ENCODE peak calls at places on chromosome 15, in six cellular contexts. D is mammary epithelial cell, L is cardiac fibroblast, B is NCI-H1092 treated with DMSO at 0.1 percent for 48 hours, J is nucleus accumbens, U is T-helper 17 cell. Y is an unnamed sample.

GRCh38 chr15:89139613-89140499 is 51.6 kb downstream of the ABHD2 start:
- DNase-seq in D (no peak), L (peak; percentile 48), B (peak; percentile 6), J (peak; percentile 29), U (no peak), Y (no peak)

GRCh38 chr15:81531141-81531592 is 157.2 kb upstream of the TMC3 start:
- DNase-seq in D (no peak), L (peak; percentile 22), B (peak; percentile 22), J (no peak), U (no peak), Y (peak; percentile 2)

GRCh38 chr15:85755942-85756341 is 38.8 kb downstream of the KLHL25 start:
- DNase-seq in D (no peak), L (no peak), B (no peak), J (no peak), U (no peak), Y (no peak)

GRCh38 chr15:83113881-83114280 is 6.4 kb downstream of the TM6SF1 start:
- DNase-seq in D (no peak), L (no peak), B (no peak), J (no peak), U (no peak), Y (no peak)

GRCh38 chr15:58771621-58772235 is 626 bp downstream of the MINDY2 start:
- DNase-seq in D (peak; percentile 36), L (peak; percentile 12), B (peak; percentile 11), J (no peak), U (peak; percentile 11), Y (peak; percentile 35)

GRCh38 chr15:89112341-89112971 is 24.2 kb downstream of the ABHD2 start:
- DNase-seq in D (no peak), L (no peak), B (no peak), J (no peak), U (no peak), Y (peak; percentile 67)

GRCh38 chr15:70306582-70306981 is 208.9 kb upstream of the TLE3 start:
- DNase-seq in D (no peak), L (no peak), B (no peak), J (no peak), U (no peak), Y (no peak)

GRCh38 chr15:97459771-97460170 is 500.7 kb upstream of the ARRDC4 start:
- DNase-seq in D (no peak), L (no peak), B (no peak), J (no peak), U (no peak), Y (no peak)

GRCh38 chr15:100844167-100844566 is 35.5 kb upstream of the ALDH1A3 start:
- DNase-seq in D (no peak), L (no peak), B (no peak), J (no peak), U (no peak), Y (peak; percentile 33)

GRCh38 chr15:51286816-51287215 is 51.6 kb downstream of the CYP19A1 start:
- DNase-seq in D (no peak), L (no peak), B (no peak), J (no peak), U (no peak), Y (peak; percentile 40)

GRCh38 chr15:67472957-67473356 is 48.0 kb upstream of the C15orf61 start:
- DNase-seq in D (peak; percentile 30), L (no peak), B (no peak), J (no peak), U (no peak), Y (no peak)

GRCh38 chr15:70629735-70630273 is 133.6 kb downstream of the UACA start:
- DNase-seq in D (no peak), L (no peak), B (no peak), J (no peak), U (no peak), Y (no peak)

GRCh38 chr15:28179270-28179669 is 80.2 kb upstream of the OCA2 start:
- DNase-seq in D (no peak), L (no peak), B (no peak), J (no peak), U (no peak), Y (no peak)

GRCh38 chr15:39922450-39923092 is 2.5 kb upstream of the GPR176 start:
- DNase-seq in D (no peak), L (no peak), B (no peak), J (no peak), U (no peak), Y (no peak)

GRCh38 chr15:57767526-57767925 is 61.0 kb downstream of the POLR2M start:
- DNase-seq in D (no peak), L (no peak), B (no peak), J (no peak), U (no peak), Y (no peak)

GRCh38 chr15:57167821-57168395 is 208.4 kb upstream of the CGNL1 start:
- DNase-seq in D (no peak), L (peak; percentile 43), B (no peak), J (no peak), U (no peak), Y (no peak)

GRCh38 chr15:29139072-29139471 is 130.6 kb downstream of the NSMCE3 start:
- DNase-seq in D (no peak), L (no peak), B (no peak), J (no peak), U (no peak), Y (no peak)

GRCh38 chr15:96514607-96515285 is 184.2 kb downstream of the NR2F2 start:
- DNase-seq in D (no peak), L (no peak), B (no peak), J (no peak), U (no peak), Y (no peak)

GRCh38 chr15:43249699-43250203 is 17.0 kb downstream of the TGM5 start:
- DNase-seq in D (peak; percentile 71), L (peak; percentile 52), B (no peak), J (no peak), U (no peak), Y (peak; percentile 57)

GRCh38 chr15:50876989-50877360 is 31.5 kb upstream of the AP4E1 start:
- DNase-seq in D (peak; percentile 79), L (peak; percentile 93), B (peak; percentile 15), J (peak; percentile 64), U (peak; percentile 66), Y (peak; percentile 96)